ENCODE peak calls at places on chromosomes 2 and 18, in nine cellular contexts. Q is GM03348; G is colonic mucosa; A is stimulated activated CD4-positive, alpha-beta T cell treated with anti-CD3 and anti-CD28 coated beads, TNF-alpha, amount 100 ng/mL, for 1 hour; M is T follicular helper cell; S is neuronal stem cell; X is RCC 7860; B is non-pigmented ciliary epithelial cell; F is ACHN. I is an unnamed sample.

GRCh38 chr2:195308163-195308562 is 348.9 kb upstream of the SLC39A10 start:
- DNase-seq in X (no peak), A (no peak), G (no peak), M (no peak), B (no peak), F (no peak), Q (no peak), S (no peak), I (no peak)

GRCh38 chr18:9354256-9354655 is 19.7 kb downstream of the TWSG1 start:
- DNase-seq in B (no peak), X (no peak), F (no peak), S (no peak), M (no peak), G (no peak), A (no peak), Q (no peak), I (no peak)

GRCh38 chr2:31256611-31257382 is 22.8 kb downstream of the EHD3 start:
- DNase-seq in G (no peak), F (no peak), X (no peak), Q (no peak), B (no peak), S (no peak), A (no peak), M (no peak), I (no peak)

GRCh38 chr2:120874401-120874821 is 138.7 kb downstream of the GLI2 start:
- DNase-seq in S (no peak), X (no peak), F (no peak), B (no peak), Q (no peak), A (no peak), G (no peak), M (no peak), I (no peak)

GRCh38 chr2:69386376-69386775 is 651 bp downstream of the GFPT1 start:
- DNase-seq in A (no peak), S (no peak), M (no peak), G (no peak), B (no peak), Q (no peak), X (no peak), F (peak; percentile 31), I (no peak)

GRCh38 chr2:168545439-168546082 is 89.5 kb downstream of the CERS6 start:
- DNase-seq in S (peak; percentile 12), X (peak; percentile 86), B (peak; percentile 91), G (peak; percentile 40), Q (peak; percentile 86), M (no peak), A (no peak), F (peak; percentile 89), I (no peak)

GRCh38 chr2:74822771-74823283 is 11.1 kb upstream of the HK2 start:
- DNase-seq in A (no peak), Q (peak; percentile 16), M (no peak), F (no peak), X (no peak), G (no peak), B (no peak), S (peak; percentile 17), I (peak; percentile 21)

GRCh38 chr2:71545572-71546274 is 92.4 kb downstream of the DYSF start:
- DNase-seq in A (no peak), F (peak; percentile 62), B (no peak), S (peak; percentile 72), M (peak; percentile 15), Q (peak; percentile 82), X (peak; percentile 54), G (peak; percentile 63), I (no peak)

GRCh38 chr2:11631462-11631861 is 38.5 kb downstream of the NTSR2 start:
- DNase-seq in M (no peak), G (no peak), X (no peak), A (no peak), B (no peak), S (no peak), F (no peak), Q (no peak), I (no peak)

GRCh38 chr2:119352357-119352756 is 14.3 kb downstream of the C2orf76 start:
- DNase-seq in X (no peak), S (no peak), M (no peak), G (no peak), Q (no peak), A (no peak), B (no peak), F (no peak), I (no peak)

GRCh38 chr2:158893057-158893456 is 75.4 kb upstream of the TANC1 start:
- DNase-seq in B (no peak), X (no peak), Q (peak; percentile 87), A (no peak), F (no peak), S (no peak), M (no peak), G (no peak), I (no peak)

GRCh38 chr2:164014068-164014577 is 278.3 kb upstream of the FIGN start:
- DNase-seq in F (peak; percentile 83), S (no peak), Q (peak; percentile 14), M (no peak), A (no peak), B (no peak), X (peak; percentile 92), G (no peak), I (no peak)

GRCh38 chr18:62881509-62882016 is 166.2 kb downstream of the PHLPP1 start:
- DNase-seq in M (no peak), G (no peak), A (no peak), Q (peak; percentile 89), B (peak; percentile 90), S (no peak), F (peak; percentile 89), X (peak; percentile 74), I (no peak)

GRCh38 chr2:156181208-156181607 is 151.3 kb downstream of the NR4A2 start:
- DNase-seq in B (no peak), Q (no peak), F (no peak), X (no peak), M (no peak), S (no peak), G (no peak), A (no peak), I (no peak)

GRCh38 chr18:75923169-75923568 is 495.7 kb upstream of the SMIM21 start:
- DNase-seq in A (no peak), B (no peak), Q (peak; percentile 39), F (peak; percentile 91), S (no peak), G (no peak), X (peak; percentile 42), M (no peak), I (no peak)

GRCh38 chr2:43340945-43341356 is 114.5 kb upstream of the ZFP36L2 start:
- DNase-seq in X (peak; percentile 43), F (peak; percentile 39), A (no peak), G (no peak), S (no peak), B (no peak), M (no peak), Q (peak; percentile 60), I (no peak)

GRCh38 chr2:230643576-230644291 is 68.9 kb upstream of the CAB39 start:
- DNase-seq in X (no peak), S (no peak), B (no peak), A (no peak), F (no peak), Q (no peak), G (no peak), M (no peak), I (peak; percentile 69)

GRCh38 chr18:49207373-49207772 is 253.1 kb downstream of the DYM start:
- DNase-seq in Q (peak; percentile 15), B (peak; percentile 52), X (peak; percentile 93), A (no peak), S (no peak), M (no peak), F (peak; percentile 64), G (no peak), I (no peak)

GRCh38 chr2:86251840-86252266 is 52.6 kb downstream of the MRPL35 start:
- DNase-seq in B (no peak), X (no peak), S (no peak), Q (no peak), M (no peak), A (no peak), F (no peak), G (no peak), I (no peak)

GRCh38 chr18:56451188-56451587 is 187.2 kb downstream of the TXNL1 start:
- DNase-seq in X (no peak), A (no peak), B (no peak), Q (no peak), G (no peak), M (no peak), F (no peak), S (no peak), I (no peak)

GRCh38 chr2:85537600-85538506 is 1.1 kb upstream of the MAT2A start:
- DNase-seq in A (no peak), G (peak; percentile 67), F (peak; percentile 51), B (no peak), Q (peak; percentile 48), X (peak; percentile 27), M (no peak), S (peak; percentile 51), I (peak; percentile 80)

GRCh38 chr2:164538250-164538866 is 82.9 kb downstream of the GRB14 start:
- DNase-seq in A (no peak), B (no peak), S (peak; percentile 26), Q (peak; percentile 73), G (no peak), M (no peak), F (peak; percentile 73), X (peak; percentile 53), I (no peak)

GRCh38 chr2:177239934-177240600 is 24.5 kb downstream of the NFE2L2 start:
- DNase-seq in A (no peak), F (peak; percentile 45), S (no peak), Q (peak; percentile 32), B (no peak), M (no peak), G (peak; percentile 76), X (peak; percentile 75), I (peak; percentile 57)

GRCh38 chr2:209208211-209208610 is 215.6 kb upstream of the MAP2 start:
- DNase-seq in M (no peak), S (peak; percentile 37), Q (peak; percentile 27), F (peak; percentile 56), B (no peak), X (peak; percentile 30), A (no peak), G (peak; percentile 38), I (no peak)

I was measured in Peyer's patch.